ENCODE peak calls at places on chromosomes 7 and 10, in ten cellular contexts. D is fibroblast of mammary gland, J is pancreas, S is SK-N-SH, P is tibial artery, K is GM10248, Y is PC-9, G is A549, W is choroid plexus epithelial cell, X is progenitor cell of endocrine pancreas. M is an unnamed sample.

GRCh38 chr10:19788075-19788686 is 28.1 kb upstream of the PLXDC2 start:
- DNase-seq in D (peak; percentile 76), J (peak; percentile 18), S (peak; percentile 32), P (no peak), K (peak; percentile 13), Y (no peak), G (no peak), W (peak; percentile 89), X (no peak), M (no peak)

GRCh38 chr10:120437541-120437940 is 19.5 kb upstream of the PLPP4 start:
- DNase-seq in D (no peak), J (no peak), S (no peak), P (no peak), K (no peak), Y (no peak), G (no peak), W (no peak), X (no peak), M (no peak)

GRCh38 chr7:95472521-95473160 is 13.1 kb upstream of the ASB4 start:
- DNase-seq in D (peak; percentile 55), J (no peak), S (no peak), P (no peak), K (no peak), Y (no peak), G (no peak), W (peak; percentile 32), X (no peak), M (no peak)

GRCh38 chr10:124077216-124077615 is 16.2 kb downstream of the CHST15 start:
- DNase-seq in D (no peak), J (no peak), S (peak; percentile 75), P (no peak), K (no peak), Y (no peak), G (no peak), W (no peak), X (no peak), M (no peak)

GRCh38 chr10:14550471-14550941 is 219.8 kb upstream of the FRMD4A start:
- DNase-seq in D (no peak), J (no peak), S (no peak), P (no peak), K (no peak), Y (no peak), G (no peak), W (no peak), X (no peak), M (no peak)

GRCh38 chr10:85741626-85742300 is 624.8 kb downstream of the GRID1 start:
- DNase-seq in D (no peak), J (no peak), S (no peak), P (no peak), K (peak; percentile 31), Y (no peak), G (no peak), W (no peak), X (no peak), M (no peak)

GRCh38 chr10:102111276-102111675 is 8.9 kb downstream of the LDB1 start:
- DNase-seq in D (no peak), J (no peak), S (no peak), P (no peak), K (no peak), Y (no peak), G (no peak), W (no peak), X (no peak), M (no peak)

GRCh38 chr7:115004121-115004520 is 82.2 kb downstream of the MDFIC start:
- DNase-seq in D (no peak), J (no peak), S (no peak), P (no peak), K (no peak), Y (no peak), G (no peak), W (no peak), X (no peak), M (no peak)

DNA sequence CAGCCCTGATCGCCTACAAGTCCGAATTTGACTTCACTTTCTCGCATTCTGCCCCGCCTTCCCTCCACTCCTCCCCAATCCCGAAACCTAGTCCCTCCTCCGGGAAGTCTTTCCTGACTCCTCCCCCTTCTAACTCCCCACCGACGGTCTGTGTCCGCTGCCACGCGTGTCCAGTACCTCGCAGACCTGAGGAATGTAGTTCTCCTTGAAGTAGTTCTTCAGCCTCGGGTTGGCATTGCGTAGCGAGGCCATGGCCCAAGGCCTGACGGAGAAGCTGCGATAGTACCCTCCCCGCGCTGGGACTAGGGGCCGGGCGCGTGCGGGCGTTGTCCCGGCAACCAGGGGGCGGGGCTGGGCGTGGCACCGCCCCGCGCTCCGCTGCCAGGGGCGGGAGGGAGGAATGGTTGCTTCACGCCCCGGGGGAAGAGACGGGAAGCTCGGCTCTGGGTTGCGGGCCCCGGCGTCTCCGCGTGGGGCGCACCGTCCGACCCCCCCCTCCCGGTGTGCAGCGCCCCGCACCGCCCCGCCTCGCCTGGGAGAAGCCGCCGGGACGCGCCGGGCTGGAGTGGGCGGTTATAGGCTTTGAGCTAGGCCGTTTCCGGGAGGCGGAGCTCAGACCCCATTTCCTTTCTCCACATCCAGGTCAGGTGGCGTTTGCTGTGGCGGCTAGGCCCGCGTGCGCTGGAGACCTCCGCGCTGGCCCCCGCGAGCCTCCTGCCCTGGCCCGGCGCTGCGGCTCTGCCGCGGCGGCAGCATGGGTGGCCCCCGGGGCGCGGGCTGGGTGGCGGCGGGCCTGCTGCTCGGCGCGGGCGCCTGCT is at the start of the genes ARMC10 and FBXL13:
- DNase-seq in D (peak; percentile 85), J (peak; percentile 93), S (peak; percentile 99), P (peak; percentile 95), K (peak; percentile 93), Y (peak; percentile 78), G (peak; percentile 91), W (peak; percentile 91), X (peak; percentile 82), M (peak; percentile 91)
- TF ChIP-seq CTCF in D (no peak), J (peak; percentile 8), S (peak; percentile 29), P (peak; percentile 34), K (no peak), Y (no peak), G (peak; percentile 7), W (no peak), X (peak; percentile 44), M (peak; percentile 66)

GRCh38 chr10:132223156-132223590 is 36.4 kb downstream of the DPYSL4 start:
- DNase-seq in D (peak; percentile 85), J (peak; percentile 84), S (peak; percentile 94), P (peak; percentile 82), K (peak; percentile 90), Y (peak; percentile 58), G (peak; percentile 85), W (peak; percentile 87), X (peak; percentile 70), M (peak; percentile 82)

GRCh38 chr10:132225849-132226205 is 39.1 kb downstream of the DPYSL4 start:
- DNase-seq in D (no peak), J (no peak), S (no peak), P (no peak), K (no peak), Y (no peak), G (no peak), W (no peak), X (no peak), M (no peak)

GRCh38 chr10:132223611-132224342 is 37.0 kb downstream of the DPYSL4 start:
- DNase-seq in D (no peak), J (no peak), S (no peak), P (no peak), K (no peak), Y (no peak), G (no peak), W (no peak), X (no peak), M (no peak)

GRCh38 chr10:132225073-132225848 is 38.5 kb downstream of the DPYSL4 start:
- DNase-seq in D (no peak), J (no peak), S (no peak), P (no peak), K (no peak), Y (no peak), G (no peak), W (no peak), X (no peak), M (no peak)

DNA sequence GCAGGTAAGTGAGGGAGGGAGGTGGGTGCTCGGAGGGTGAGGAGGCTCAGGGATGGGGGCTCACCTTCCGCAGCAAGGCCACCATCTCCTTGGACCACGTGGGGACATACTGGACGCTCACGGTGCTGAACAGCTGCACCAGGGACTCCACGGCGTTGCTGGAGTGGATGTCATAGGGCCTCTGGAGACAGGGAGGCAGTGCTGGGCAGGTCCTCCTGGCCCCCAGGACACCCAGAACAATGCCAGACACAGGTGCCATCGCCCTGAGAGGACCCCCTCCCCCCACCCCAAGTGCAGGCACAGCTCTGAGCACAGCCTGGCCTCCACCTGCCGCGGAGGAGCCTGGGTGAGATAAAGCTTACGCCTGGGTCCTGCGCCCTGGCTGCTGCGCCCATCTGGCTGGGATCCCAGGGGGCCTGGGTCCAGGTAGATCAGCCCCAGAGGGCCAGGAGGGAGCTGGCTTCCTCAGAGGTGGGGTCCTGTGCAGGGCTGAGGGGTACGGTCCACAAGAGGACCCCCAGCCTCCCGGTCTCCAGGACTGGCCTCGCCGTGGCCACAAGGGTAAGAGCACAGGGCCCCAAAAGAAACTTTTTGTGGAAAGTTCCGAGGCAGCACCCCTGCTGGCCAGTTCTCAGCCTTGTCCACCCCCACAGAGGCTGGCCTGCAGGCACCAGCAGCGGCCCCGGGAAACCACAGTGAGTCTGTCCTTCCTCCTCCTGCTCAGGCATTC is 37.8 kb downstream of the DPYSL4 start:
- DNase-seq in D (no peak), J (no peak), S (no peak), P (no peak), K (no peak), Y (no peak), G (no peak), W (peak; percentile 15), X (no peak), M (no peak)
- TF ChIP-seq CTCF in D (no peak), J (no peak), S (no peak), P (no peak), K (no peak), Y (no peak), G (no peak), W (peak; percentile 30), X (no peak), M (no peak)

GRCh38 chr7:28364082-28364481 is 48.2 kb upstream of the CREB5 start:
- DNase-seq in D (peak; percentile 25), J (no peak), S (no peak), P (no peak), K (no peak), Y (peak; percentile 25), G (no peak), W (no peak), X (no peak), M (no peak)

GRCh38 chr7:28360739-28361138 is 51.6 kb upstream of the CREB5 start:
- DNase-seq in D (no peak), J (no peak), S (peak; percentile 34), P (no peak), K (no peak), Y (peak; percentile 5), G (no peak), W (no peak), X (no peak), M (no peak)

GRCh38 chr7:28358423-28358868 is 53.9 kb upstream of the CREB5 start:
- DNase-seq in D (peak; percentile 99), J (no peak), S (no peak), P (no peak), K (no peak), Y (peak; percentile 87), G (peak; percentile 31), W (peak; percentile 83), X (no peak), M (no peak)

DNA sequence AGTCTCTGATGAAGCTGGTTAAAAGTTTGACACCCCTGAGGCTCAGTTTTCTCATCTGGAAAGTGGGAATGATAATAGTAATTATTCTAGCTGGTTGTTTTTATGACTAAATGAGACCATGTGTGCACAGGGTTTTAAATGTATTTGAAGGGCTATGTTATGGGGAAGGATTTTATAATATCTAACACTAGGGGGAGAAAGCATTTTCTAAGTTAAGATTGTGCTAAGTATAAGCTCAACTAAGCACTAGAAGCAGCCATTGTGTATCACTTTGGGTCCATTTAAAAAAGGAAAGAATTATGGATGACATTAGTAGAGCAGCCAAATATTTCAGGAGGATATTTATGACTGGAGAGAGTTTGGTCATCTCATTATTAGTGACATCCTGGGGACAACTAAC is 49.5 kb upstream of the CREB5 start:
- DNase-seq in D (peak; percentile 30), J (no peak), S (no peak), P (no peak), K (no peak), Y (peak; percentile 26), G (no peak), W (no peak), X (no peak), M (no peak)
- TF ChIP-seq CTCF in D (peak; percentile 25), J (no peak), S (peak; percentile 45), P (no peak), K (no peak), Y (peak; percentile 60), G (peak; percentile 21), W (peak; percentile 29), X (peak; percentile 10), M (peak; percentile 51)

DNA sequence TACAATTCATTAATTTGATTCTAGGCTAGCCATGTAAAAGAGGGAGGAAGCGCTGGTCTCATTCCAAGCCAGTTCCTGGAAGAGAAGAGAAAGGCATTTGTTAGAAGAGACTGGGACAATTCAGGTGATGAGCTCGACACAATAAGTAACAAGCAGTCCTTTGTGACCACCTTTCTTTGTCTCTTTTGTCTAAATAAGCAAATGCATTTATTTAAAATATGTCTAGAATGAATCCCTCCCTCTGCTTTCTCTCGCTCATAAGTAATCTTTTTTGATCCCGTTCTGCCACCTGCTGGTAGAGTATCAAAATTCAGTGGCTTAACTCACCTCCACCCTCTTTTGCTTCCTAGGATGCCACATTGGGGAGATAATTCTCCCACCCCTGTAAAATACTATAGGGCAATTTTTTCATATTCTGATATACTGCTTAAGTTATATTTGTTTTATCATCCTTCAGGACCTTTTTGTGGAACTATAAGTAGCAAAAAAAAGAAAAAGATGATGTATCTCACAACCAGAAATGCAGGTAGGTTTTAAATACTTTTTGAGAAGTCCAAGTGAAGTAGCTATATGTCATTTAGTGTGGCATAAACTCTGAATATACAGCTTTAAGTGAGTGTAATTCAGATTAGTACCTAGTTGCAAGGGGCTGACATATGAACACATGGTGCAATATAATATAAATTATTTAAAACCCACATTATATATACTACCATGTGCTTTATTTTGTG is 91.5 kb downstream of the GSDME start:
- DNase-seq in D (peak; percentile 64), J (peak; percentile 38), S (peak; percentile 58), P (no peak), K (peak; percentile 36), Y (peak; percentile 48), G (peak; percentile 32), W (peak; percentile 74), X (peak; percentile 17), M (no peak)
- TF ChIP-seq CTCF in D (peak; percentile 71), J (peak; percentile 59), S (peak; percentile 97), P (peak; percentile 68), K (peak; percentile 70), Y (peak; percentile 97), G (peak; percentile 87), W (peak; percentile 69), X (peak; percentile 77), M (peak; percentile 93)

M was measured in CD14-positive monocyte.